ENCODE peak calls at places on chromosomes 16 and 17, in six cellular contexts. A is MM.1S, C is neural progenitor cell, P is H9, F is H1, R is HCT116. Y is an unnamed sample. For H3K79me2, the result is how much of the 10 kb centered on the place peaks cover.

GRCh38 chr16:85733155-85733838 is 17.6 kb downstream of the C16orf74 start:
- DNase-seq in A (no peak), C (no peak), P (no peak), F (no peak), R (no peak), Y (no peak)

GRCh38 chr17:82457071-82457789 is 1.3 kb upstream of the NARF start:
- DNase-seq in A (peak), C (no peak), P (no peak), F (no peak), R (no peak), Y (peak)

GRCh38 chr17:74201250-74201649 is 2.2 kb upstream of the RPL38 start:
- DNase-seq in A (no peak), C (no peak), P (no peak), F (no peak), R (no peak), Y (no peak)

GRCh38 chr16:11249233-11250061 is 6.6 kb downstream of the SOCS1 start:
- DNase-seq in A (no peak), C (no peak), P (no peak), F (no peak), R (no peak), Y (no peak)

GRCh38 chr16:79013930-79014329 is 586.6 kb downstream of the MAF start:
- DNase-seq in A (no peak), C (no peak), P (no peak), F (no peak), R (no peak), Y (no peak)

GRCh38 chr17:35314415-35315216 is 58.8 kb downstream of the SLFN11 start:
- DNase-seq in A (no peak), C (no peak), P (peak), F (peak), R (no peak), Y (no peak)

GRCh38 chr17:53543363-53543927 is 279.3 kb upstream of the KIF2B start:
- DNase-seq in A (no peak), C (no peak), P (no peak), F (no peak), R (no peak), Y (no peak)

GRCh38 chr17:55770220-55770870 is 19.5 kb downstream of the PCTP start:
- DNase-seq in A (peak), C (peak), P (no peak), F (no peak), R (peak), Y (peak)

GRCh38 chr16:73023752-73024570 is 24.0 kb downstream of the ZFHX3 start:
- DNase-seq in A (no peak), C (no peak), P (no peak), F (no peak), R (no peak), Y (no peak)

GRCh38 chr17:65099475-65099874 is 37.7 kb upstream of the RGS9 start:
- DNase-seq in A (no peak), C (no peak), P (no peak), F (no peak), R (no peak), Y (no peak)

GRCh38 chr16:79182618-79183017 is 417.9 kb downstream of the MAF start:
- DNase-seq in A (no peak), C (no peak), P (no peak), F (no peak), R (no peak), Y (no peak)

GRCh38 chr17:80426671-80427326 is 11.8 kb downstream of the ENDOV start:
- DNase-seq in A (peak), C (peak), P (peak), F (peak), R (peak), Y (peak)

GRCh38 chr17:67365762-67366192 is 600 bp downstream of the PSMD12 start:
- DNase-seq in A (no peak), C (no peak), P (no peak), F (no peak), R (no peak), Y (peak)

GRCh38 chr17:62057696-62058095 is 7.4 kb downstream of the MED13 start:
- DNase-seq in A (no peak), C (no peak), P (no peak), F (no peak), R (no peak), Y (no peak)

GRCh38 chr17:59696682-59697277 is 10.4 kb downstream of the PTRH2 start:
- DNase-seq in A (no peak), C (no peak), P (no peak), F (no peak), R (no peak), Y (no peak)

GRCh38 chr17:42246515-42246914 is 29.7 kb downstream of the STAT5B start:
- DNase-seq in A (no peak), C (no peak), P (no peak), F (no peak), R (no peak), Y (no peak)

GRCh38 chr17:78114831-78115723 is 13.5 kb downstream of the TMC6 start:
- DNase-seq in A (no peak), C (no peak), P (no peak), F (no peak), R (no peak), Y (no peak)

GRCh38 chr17:80468222-80468621 is 8.2 kb downstream of the NPTX1 start:
- DNase-seq in A (no peak), C (peak), P (peak), F (peak), R (no peak), Y (no peak)

DNA sequence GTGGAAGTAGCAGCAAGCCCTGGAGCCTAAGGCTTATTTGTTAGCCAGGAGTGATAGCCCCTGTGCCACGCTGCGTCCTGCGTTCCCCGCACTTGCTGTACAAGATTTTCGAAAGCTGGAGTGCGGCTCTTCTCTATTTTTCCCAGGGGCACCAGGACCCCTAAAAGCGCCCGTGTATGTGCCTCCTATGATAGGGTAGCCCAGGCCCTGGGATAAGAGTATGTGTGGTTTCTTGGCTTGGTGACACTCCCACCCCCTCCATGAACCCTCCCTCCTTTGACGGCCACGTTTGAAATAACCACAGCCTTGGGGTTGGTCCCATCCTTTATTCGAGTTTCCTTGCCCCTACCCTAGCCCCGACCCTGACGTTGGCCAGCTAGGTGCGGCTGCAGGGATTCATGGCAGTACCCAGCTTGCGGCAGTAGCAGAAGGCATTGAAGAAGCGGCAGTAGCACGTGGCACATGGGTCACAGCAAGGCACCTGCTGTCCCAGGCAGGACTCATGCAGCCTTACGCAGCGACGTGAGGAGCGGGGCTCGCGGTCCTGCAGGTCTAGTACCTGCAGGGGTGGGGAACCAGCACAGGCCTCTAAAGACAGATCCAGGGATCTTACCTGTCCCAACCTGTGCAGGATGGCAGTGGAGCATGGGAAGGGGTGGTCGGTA is 955 bp downstream of the AGRP start:
- DNase-seq in A (no peak), C (no peak), P (no peak), F (no peak), R (no peak), Y (peak)
- H2AFZ ChIP-seq in A (peak), C (no peak), P (no peak), F (no peak), R (no peak), Y (peak)

GRCh38 chr17:45425125-45425983 is 7.3 kb downstream of the ARHGAP27 start:
- DNase-seq in A (no peak), C (peak), P (peak), F (peak), R (peak), Y (no peak)
- TF ChIP-seq CTCF in A (peak), C (peak), P (peak), F (peak), R (peak), Y (peak)

GRCh38 chr17:49020609-49021008 is 23.4 kb downstream of the IGF2BP1 start:
- DNase-seq in A (no peak), C (no peak), P (no peak), F (no peak), R (no peak), Y (no peak)
- H3K79me2 ChIP-seq in A (under half), C (half or more), P (under half), F (under half), R (under half), Y (under half)

GRCh38 chr17:2123467-2124251 is 68.8 kb downstream of the HIC1 start:
- DNase-seq in A (no peak), C (peak), P (no peak), F (no peak), R (no peak), Y (peak)
- H2AFZ ChIP-seq in A (no peak), C (no peak), P (no peak), F (no peak), R (no peak), Y (peak)

DNA sequence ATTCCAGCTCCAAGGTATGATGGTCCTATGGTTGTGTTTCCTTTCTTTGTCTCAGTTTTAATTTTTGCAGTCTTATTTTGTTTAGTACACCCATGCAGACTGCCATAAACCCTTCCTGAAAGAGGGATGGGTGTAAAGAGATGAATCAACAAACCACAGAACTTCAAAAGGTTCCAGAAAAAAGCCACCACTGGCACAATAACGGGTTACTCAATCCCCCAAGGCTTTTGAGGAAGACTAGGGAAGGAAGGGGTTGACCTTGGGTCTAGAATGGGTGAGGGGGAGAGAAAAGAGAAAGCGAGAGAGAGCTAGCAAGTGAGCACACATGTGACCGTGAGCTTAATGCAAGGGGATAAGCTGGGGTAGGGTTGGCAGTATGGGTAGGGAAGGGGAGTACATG is 168.1 kb downstream of the XYLT1 start:
- DNase-seq in A (no peak), C (no peak), P (no peak), F (no peak), R (no peak), Y (no peak)
- TF ChIP-seq CTCF in A (no peak), C (no peak), P (no peak), F (no peak), R (no peak), Y (no peak)

GRCh38 chr17:50057521-50057991 is 1.6 kb downstream of the ITGA3 start:
- DNase-seq in A (no peak), C (no peak), P (no peak), F (no peak), R (no peak), Y (no peak)

GRCh38 chr17:50059256-50059655 is 3.3 kb downstream of the ITGA3 start:
- DNase-seq in A (no peak), C (no peak), P (no peak), F (no peak), R (no peak), Y (no peak)

GRCh38 chr17:50058296-50058945 is 2.5 kb downstream of the ITGA3 start:
- DNase-seq in A (no peak), C (no peak), P (no peak), F (no peak), R (no peak), Y (no peak)

GRCh38 chr17:50060951-50061712 is 5.2 kb downstream of the ITGA3 start:
- DNase-seq in A (no peak), C (no peak), P (no peak), F (no peak), R (no peak), Y (no peak)

DNA sequence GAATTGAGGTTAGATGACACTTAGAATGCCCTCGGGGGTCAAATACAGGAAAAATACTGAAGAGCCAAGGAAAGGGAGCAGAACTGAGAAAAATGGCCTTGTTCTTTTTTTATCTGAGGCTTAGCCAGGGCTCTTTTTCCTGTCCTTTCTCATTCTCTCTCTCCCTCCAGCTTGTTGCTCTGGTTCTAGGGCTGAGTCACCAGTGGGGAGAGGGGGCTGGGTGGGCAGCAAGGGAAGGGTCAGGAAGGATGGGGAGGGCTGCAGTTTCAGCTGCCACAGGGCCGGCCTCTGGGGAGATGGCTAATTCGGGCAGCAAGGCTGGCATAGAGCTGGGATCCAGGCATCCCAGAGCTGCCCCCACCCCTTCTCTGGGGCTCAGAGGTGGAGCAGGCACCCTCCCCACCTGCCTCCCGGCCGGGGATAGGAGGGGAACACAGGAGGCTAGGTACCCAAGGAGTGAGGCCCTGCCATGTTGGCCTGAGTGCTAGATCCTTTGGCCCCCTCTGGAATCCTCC is 3.9 kb downstream of the ITGA3 start:
- DNase-seq in A (no peak), C (no peak), P (no peak), F (no peak), R (no peak), Y (no peak)
- H3K79me2 ChIP-seq in A (under half), C (under half), P (under half), F (under half), R (half or more), Y (under half)

GRCh38 chr17:63138713-63139112 is 172.7 kb downstream of the TANC2 start:
- DNase-seq in A (no peak), C (no peak), P (no peak), F (no peak), R (no peak), Y (no peak)

GRCh38 chr17:63137163-63137562 is 171.1 kb downstream of the TANC2 start:
- DNase-seq in A (no peak), C (no peak), P (no peak), F (no peak), R (no peak), Y (no peak)

GRCh38 chr17:63142836-63143235 is 176.8 kb downstream of the TANC2 start:
- DNase-seq in A (no peak), C (no peak), P (no peak), F (no peak), R (no peak), Y (no peak)

GRCh38 chr17:63139356-63139755 is 173.3 kb downstream of the TANC2 start:
- DNase-seq in A (no peak), C (no peak), P (no peak), F (no peak), R (no peak), Y (no peak)

GRCh38 chr17:63140255-63140654 is 174.2 kb downstream of the TANC2 start:
- DNase-seq in A (peak), C (no peak), P (no peak), F (no peak), R (no peak), Y (no peak)
- H2AFZ ChIP-seq in A (peak), C (no peak), P (no peak), F (no peak), R (no peak), Y (no peak)

Y was measured in OCI-LY7.